ENCODE peak calls at places on chromosomes 7 and 10, in seven cellular contexts. One of them, this sample, is unnamed.

GRCh38 chr10:5413012-5413938 is 918 bp downstream of the NET1 start:
- DNase-seq in stimulated activated CD8-positive, alpha-beta memory T cell treated with anti-CD3 and anti-CD28 coated beads, Interleukin-4, amount 100 ng/mL, for 24 hours: no peak
- DNase-seq in left ventricle myocardium superior: peak
- DNase-seq in stimulated activated CD4-positive, alpha-beta T cell treated with anti-CD3 and anti-CD28 coated beads, Interleukin-1b, Interleukin-23, amount 100 ng/mL, for 4 hours: no peak
- DNase-seq in RWPE1: peak
- DNase-seq in DMS153: no peak
- DNase-seq in NCI-H1048: no peak
- DNase-seq in this sample: no peak

GRCh38 chr10:121490906-121491519 is 107.2 kb downstream of the FGFR2 start:
- DNase-seq in stimulated activated CD8-positive, alpha-beta memory T cell treated with anti-CD3 and anti-CD28 coated beads, Interleukin-4, amount 100 ng/mL, for 24 hours: no peak
- DNase-seq in left ventricle myocardium superior: peak
- DNase-seq in stimulated activated CD4-positive, alpha-beta T cell treated with anti-CD3 and anti-CD28 coated beads, Interleukin-1b, Interleukin-23, amount 100 ng/mL, for 4 hours: no peak
- DNase-seq in RWPE1: no peak
- DNase-seq in DMS153: no peak
- DNase-seq in NCI-H1048: no peak
- DNase-seq in this sample: no peak

GRCh38 chr10:129710510-129710847 is 243.4 kb downstream of the MGMT start:
- DNase-seq in stimulated activated CD8-positive, alpha-beta memory T cell treated with anti-CD3 and anti-CD28 coated beads, Interleukin-4, amount 100 ng/mL, for 24 hours: no peak
- DNase-seq in left ventricle myocardium superior: no peak
- DNase-seq in stimulated activated CD4-positive, alpha-beta T cell treated with anti-CD3 and anti-CD28 coated beads, Interleukin-1b, Interleukin-23, amount 100 ng/mL, for 4 hours: no peak
- DNase-seq in RWPE1: no peak
- DNase-seq in DMS153: no peak
- DNase-seq in NCI-H1048: no peak
- DNase-seq in this sample: no peak

GRCh38 chr7:13839063-13839462 is 150.4 kb downstream of the ETV1 start:
- DNase-seq in stimulated activated CD8-positive, alpha-beta memory T cell treated with anti-CD3 and anti-CD28 coated beads, Interleukin-4, amount 100 ng/mL, for 24 hours: no peak
- DNase-seq in left ventricle myocardium superior: no peak
- DNase-seq in stimulated activated CD4-positive, alpha-beta T cell treated with anti-CD3 and anti-CD28 coated beads, Interleukin-1b, Interleukin-23, amount 100 ng/mL, for 4 hours: no peak
- DNase-seq in RWPE1: no peak
- DNase-seq in DMS153: peak
- DNase-seq in NCI-H1048: no peak
- DNase-seq in this sample: peak

GRCh38 chr10:69005704-69006103 is 17.1 kb downstream of the KIFBP start:
- DNase-seq in stimulated activated CD8-positive, alpha-beta memory T cell treated with anti-CD3 and anti-CD28 coated beads, Interleukin-4, amount 100 ng/mL, for 24 hours: no peak
- DNase-seq in left ventricle myocardium superior: no peak
- DNase-seq in stimulated activated CD4-positive, alpha-beta T cell treated with anti-CD3 and anti-CD28 coated beads, Interleukin-1b, Interleukin-23, amount 100 ng/mL, for 4 hours: no peak
- DNase-seq in RWPE1: no peak
- DNase-seq in DMS153: no peak
- DNase-seq in NCI-H1048: no peak
- DNase-seq in this sample: no peak

GRCh38 chr10:119030421-119031250 is 1.1 kb downstream of the NANOS1 start:
- DNase-seq in stimulated activated CD8-positive, alpha-beta memory T cell treated with anti-CD3 and anti-CD28 coated beads, Interleukin-4, amount 100 ng/mL, for 24 hours: peak
- DNase-seq in left ventricle myocardium superior: peak
- DNase-seq in stimulated activated CD4-positive, alpha-beta T cell treated with anti-CD3 and anti-CD28 coated beads, Interleukin-1b, Interleukin-23, amount 100 ng/mL, for 4 hours: peak
- DNase-seq in RWPE1: peak
- DNase-seq in DMS153: peak
- DNase-seq in NCI-H1048: no peak
- DNase-seq in this sample: peak

GRCh38 chr10:20596065-20596760 is 300.9 kb downstream of the NEBL start:
- DNase-seq in stimulated activated CD8-positive, alpha-beta memory T cell treated with anti-CD3 and anti-CD28 coated beads, Interleukin-4, amount 100 ng/mL, for 24 hours: no peak
- DNase-seq in left ventricle myocardium superior: no peak
- DNase-seq in stimulated activated CD4-positive, alpha-beta T cell treated with anti-CD3 and anti-CD28 coated beads, Interleukin-1b, Interleukin-23, amount 100 ng/mL, for 4 hours: no peak
- DNase-seq in RWPE1: no peak
- DNase-seq in DMS153: no peak
- DNase-seq in NCI-H1048: no peak
- DNase-seq in this sample: no peak

GRCh38 chr7:159060440-159060839 is 84.2 kb downstream of the VIPR2 start:
- DNase-seq in stimulated activated CD8-positive, alpha-beta memory T cell treated with anti-CD3 and anti-CD28 coated beads, Interleukin-4, amount 100 ng/mL, for 24 hours: no peak
- DNase-seq in left ventricle myocardium superior: no peak
- DNase-seq in stimulated activated CD4-positive, alpha-beta T cell treated with anti-CD3 and anti-CD28 coated beads, Interleukin-1b, Interleukin-23, amount 100 ng/mL, for 4 hours: no peak
- DNase-seq in RWPE1: no peak
- DNase-seq in DMS153: no peak
- DNase-seq in NCI-H1048: no peak
- DNase-seq in this sample: no peak

GRCh38 chr10:133132711-133133291 is 27.2 kb upstream of the KNDC1 start:
- DNase-seq in stimulated activated CD8-positive, alpha-beta memory T cell treated with anti-CD3 and anti-CD28 coated beads, Interleukin-4, amount 100 ng/mL, for 24 hours: no peak
- DNase-seq in left ventricle myocardium superior: peak
- DNase-seq in stimulated activated CD4-positive, alpha-beta T cell treated with anti-CD3 and anti-CD28 coated beads, Interleukin-1b, Interleukin-23, amount 100 ng/mL, for 4 hours: no peak
- DNase-seq in RWPE1: no peak
- DNase-seq in DMS153: no peak
- DNase-seq in NCI-H1048: no peak
- DNase-seq in this sample: no peak

GRCh38 chr10:128568979-128569378 is 442.8 kb upstream of the MKI67 start:
- DNase-seq in stimulated activated CD8-positive, alpha-beta memory T cell treated with anti-CD3 and anti-CD28 coated beads, Interleukin-4, amount 100 ng/mL, for 24 hours: no peak
- DNase-seq in left ventricle myocardium superior: no peak
- DNase-seq in stimulated activated CD4-positive, alpha-beta T cell treated with anti-CD3 and anti-CD28 coated beads, Interleukin-1b, Interleukin-23, amount 100 ng/mL, for 4 hours: no peak
- DNase-seq in RWPE1: no peak
- DNase-seq in DMS153: no peak
- DNase-seq in NCI-H1048: no peak
- DNase-seq in this sample: no peak

GRCh38 chr7:5625938-5626337 is 155.5 kb downstream of the RNF216 start:
- DNase-seq in stimulated activated CD8-positive, alpha-beta memory T cell treated with anti-CD3 and anti-CD28 coated beads, Interleukin-4, amount 100 ng/mL, for 24 hours: no peak
- DNase-seq in left ventricle myocardium superior: no peak
- DNase-seq in stimulated activated CD4-positive, alpha-beta T cell treated with anti-CD3 and anti-CD28 coated beads, Interleukin-1b, Interleukin-23, amount 100 ng/mL, for 4 hours: no peak
- DNase-seq in RWPE1: peak
- DNase-seq in DMS153: no peak
- DNase-seq in NCI-H1048: no peak
- DNase-seq in this sample: no peak

GRCh38 chr7:107613948-107614347 is 33.9 kb downstream of the BCAP29 start:
- DNase-seq in stimulated activated CD8-positive, alpha-beta memory T cell treated with anti-CD3 and anti-CD28 coated beads, Interleukin-4, amount 100 ng/mL, for 24 hours: no peak
- DNase-seq in left ventricle myocardium superior: no peak
- DNase-seq in stimulated activated CD4-positive, alpha-beta T cell treated with anti-CD3 and anti-CD28 coated beads, Interleukin-1b, Interleukin-23, amount 100 ng/mL, for 4 hours: no peak
- DNase-seq in RWPE1: no peak
- DNase-seq in DMS153: no peak
- DNase-seq in NCI-H1048: no peak
- DNase-seq in this sample: no peak

GRCh38 chr7:29783671-29784070 is 22.6 kb upstream of the WIPF3 start:
- DNase-seq in stimulated activated CD8-positive, alpha-beta memory T cell treated with anti-CD3 and anti-CD28 coated beads, Interleukin-4, amount 100 ng/mL, for 24 hours: no peak
- DNase-seq in left ventricle myocardium superior: no peak
- DNase-seq in stimulated activated CD4-positive, alpha-beta T cell treated with anti-CD3 and anti-CD28 coated beads, Interleukin-1b, Interleukin-23, amount 100 ng/mL, for 4 hours: no peak
- DNase-seq in RWPE1: no peak
- DNase-seq in DMS153: no peak
- DNase-seq in NCI-H1048: no peak
- DNase-seq in this sample: no peak

GRCh38 chr10:132616995-132617780 is 79.6 kb downstream of the INPP5A start:
- DNase-seq in stimulated activated CD8-positive, alpha-beta memory T cell treated with anti-CD3 and anti-CD28 coated beads, Interleukin-4, amount 100 ng/mL, for 24 hours: no peak
- DNase-seq in left ventricle myocardium superior: no peak
- DNase-seq in stimulated activated CD4-positive, alpha-beta T cell treated with anti-CD3 and anti-CD28 coated beads, Interleukin-1b, Interleukin-23, amount 100 ng/mL, for 4 hours: no peak
- DNase-seq in RWPE1: no peak
- DNase-seq in DMS153: no peak
- DNase-seq in NCI-H1048: no peak
- DNase-seq in this sample: no peak

GRCh38 chr7:47882635-47883034 is 65.6 kb downstream of the PKD1L1 start:
- DNase-seq in stimulated activated CD8-positive, alpha-beta memory T cell treated with anti-CD3 and anti-CD28 coated beads, Interleukin-4, amount 100 ng/mL, for 24 hours: no peak
- DNase-seq in left ventricle myocardium superior: no peak
- DNase-seq in stimulated activated CD4-positive, alpha-beta T cell treated with anti-CD3 and anti-CD28 coated beads, Interleukin-1b, Interleukin-23, amount 100 ng/mL, for 4 hours: no peak
- DNase-seq in RWPE1: no peak
- DNase-seq in DMS153: no peak
- DNase-seq in NCI-H1048: no peak
- DNase-seq in this sample: no peak

This sample was measured in NCI-H345.